ENCODE peak calls at places on chromosomes 16 and 17, in six cellular contexts. S is thoracic aorta, N is adrenal gland, Y is aorta, A is ascending aorta, T is MG63. H is an unnamed sample.

GRCh38 chr16:1959269-1960039 is at the start of gene NDUFB10:
- DNase-seq in Y (peak), T (peak), S (peak), N (peak), A (peak), H (peak)

GRCh38 chr16:30910427-30911029 is 12.8 kb upstream of the FBXL19 start:
- DNase-seq in T (no peak), N (no peak), S (no peak), Y (no peak), A (no peak), H (no peak)

GRCh38 chr17:55341432-55341831 is 76.7 kb downstream of the HLF start:
- DNase-seq in Y (no peak), S (no peak), N (no peak), A (no peak), T (no peak), H (no peak)

GRCh38 chr16:81140930-81141780 is 45.0 kb upstream of the GCSH start:
- DNase-seq in T (no peak), N (no peak), Y (no peak), S (no peak), A (no peak), H (no peak)

GRCh38 chr17:80068301-80069160 is 32.1 kb downstream of the CCDC40 start:
- DNase-seq in N (peak), A (peak), T (no peak), S (no peak), Y (peak), H (peak)

GRCh38 chr17:78558181-78558850 is 18.9 kb downstream of the DNAH17 start:
- DNase-seq in N (no peak), T (no peak), Y (no peak), S (no peak), A (no peak), H (no peak)

GRCh38 chr17:56887105-56887504 is 26.7 kb downstream of the TRIM25 start:
- DNase-seq in T (no peak), Y (no peak), A (no peak), N (no peak), S (no peak), H (no peak)

GRCh38 chr17:30831257-30831656 is 509 bp upstream of the ATAD5 start:
- DNase-seq in N (no peak), Y (no peak), S (no peak), A (no peak), T (peak), H (peak)

GRCh38 chr17:50219939-50220465 is 18.6 kb upstream of the COL1A1 start:
- DNase-seq in A (no peak), Y (no peak), T (peak), S (no peak), N (peak), H (peak)

GRCh38 chr17:50370052-50370451 is 2.9 kb downstream of the MRPL27 start:
- DNase-seq in A (no peak), S (no peak), N (no peak), Y (no peak), T (no peak), H (no peak)

GRCh38 chr17:12990041-12990808 is 27.6 kb downstream of the ELAC2 start:
- DNase-seq in T (no peak), A (no peak), Y (no peak), S (no peak), N (peak), H (no peak)

GRCh38 chr17:72617557-72617956 is 474.9 kb downstream of the SLC39A11 start:
- DNase-seq in Y (no peak), T (no peak), S (no peak), A (no peak), N (no peak), H (no peak)

GRCh38 chr17:46826116-46826515 is 7.6 kb upstream of the WNT3 start:
- DNase-seq in T (no peak), A (no peak), Y (no peak), S (no peak), N (no peak), H (no peak)

GRCh38 chr17:80947200-80947940 is 44.3 kb upstream of the CHMP6 start:
- DNase-seq in T (no peak), A (no peak), N (peak), Y (peak), S (no peak), H (no peak)

GRCh38 chr17:40320771-40321501 is 12.0 kb downstream of the RARA start:
- DNase-seq in Y (peak), N (peak), A (peak), T (no peak), S (no peak), H (peak)

GRCh38 chr17:66956941-66957340 is 7.6 kb upstream of the CACNG4 start:
- DNase-seq in S (no peak), A (no peak), T (no peak), Y (no peak), N (no peak), H (no peak)

GRCh38 chr17:32610027-32610650 is 123.3 kb downstream of the CDK5R1 start:
- DNase-seq in T (no peak), S (no peak), N (no peak), A (no peak), Y (no peak), H (no peak)

GRCh38 chr17:8192070-8192815 is 2.3 kb upstream of the BORCS6 start:
- DNase-seq in S (peak), A (peak), Y (peak), T (peak), N (peak), H (peak)

GRCh38 chr17:14158707-14159106 is 78.0 kb downstream of the CDRT15 start:
- DNase-seq in T (no peak), S (no peak), A (no peak), N (no peak), Y (no peak), H (no peak)

GRCh38 chr17:43803758-43804157 is 23.5 kb downstream of the CFAP97D1 start:
- DNase-seq in N (no peak), T (peak), S (no peak), A (no peak), Y (no peak), H (no peak)

GRCh38 chr16:55283776-55284717 is 40.0 kb upstream of the IRX6 start:
- DNase-seq in Y (no peak), N (no peak), T (no peak), A (no peak), S (no peak), H (no peak)

GRCh38 chr17:50909765-50910661 is 43.9 kb upstream of the TOB1 start:
- DNase-seq in A (no peak), S (no peak), N (no peak), T (no peak), Y (no peak), H (no peak)

GRCh38 chr17:32915108-32915700 is 12.7 kb upstream of the TMEM98 start:
- DNase-seq in N (no peak), S (no peak), A (no peak), T (no peak), Y (no peak), H (no peak)

GRCh38 chr16:25896412-25896811 is 204.7 kb downstream of the HS3ST4 start:
- DNase-seq in S (no peak), Y (no peak), A (no peak), N (no peak), T (no peak), H (no peak)

GRCh38 chr17:28105501-28105900 is 63.0 kb downstream of the NLK start:
- DNase-seq in S (no peak), N (no peak), Y (no peak), A (no peak), T (no peak), H (no peak)

GRCh38 chr17:13002761-13003453 is 14.9 kb downstream of the ELAC2 start:
- DNase-seq in T (peak), A (peak), S (peak), Y (peak), N (peak), H (peak)

GRCh38 chr16:57419506-57419905 is 14.9 kb downstream of the CCL17 start:
- DNase-seq in T (no peak), S (no peak), A (no peak), N (no peak), Y (no peak), H (peak)

GRCh38 chr16:2278956-2279800 is 11.3 kb upstream of the RNPS1 start:
- DNase-seq in S (no peak), A (no peak), T (no peak), N (no peak), Y (no peak), H (no peak)

GRCh38 chr16:46822270-46822669 is 8.7 kb downstream of the C16orf87 start:
- DNase-seq in Y (no peak), N (no peak), A (no peak), T (no peak), S (no peak), H (peak)

GRCh38 chr16:23469814-23470213 is 16.8 kb upstream of the COG7 start:
- DNase-seq in Y (no peak), N (peak), A (no peak), T (peak), S (no peak), H (no peak)

GRCh38 chr17:59346876-59347407 is 15.5 kb downstream of the YPEL2 start:
- DNase-seq in Y (no peak), T (no peak), A (no peak), N (no peak), S (no peak), H (no peak)

GRCh38 chr16:720507-720989 is 398 bp upstream of the ANTKMT start:
- DNase-seq in Y (no peak), T (peak), A (no peak), N (no peak), S (no peak), H (no peak)

GRCh38 chr17:78185981-78186688 is 717 bp downstream of the TK1 start:
- DNase-seq in N (no peak), A (no peak), T (peak), S (no peak), Y (peak), H (peak)

GRCh38 chr17:81509687-81510523 is 2.7 kb downstream of the ACTG1 start:
- DNase-seq in T (no peak), N (no peak), S (no peak), Y (no peak), A (no peak), H (peak)

GRCh38 chr16:46568472-46569230 is 52.5 kb downstream of the SHCBP1 start:
- DNase-seq in N (no peak), Y (no peak), T (no peak), S (no peak), A (no peak), H (no peak)

GRCh38 chr17:42744806-42745617 is at the start of gene EZH1:
- DNase-seq in Y (peak), T (peak), A (peak), S (peak), N (peak), H (peak)

GRCh38 chr17:42750730-42751356 is 6.0 kb upstream of the EZH1 start:
- DNase-seq in Y (no peak), S (no peak), T (no peak), A (no peak), N (no peak), H (no peak)

GRCh38 chr17:42751628-42752027 is 6.8 kb upstream of the EZH1 start:
- DNase-seq in Y (no peak), T (no peak), S (no peak), N (no peak), A (no peak), H (no peak)

GRCh38 chr17:42748202-42748905 is 3.5 kb upstream of the EZH1 start:
- DNase-seq in S (no peak), A (no peak), N (no peak), T (no peak), Y (no peak), H (no peak)

DNA sequence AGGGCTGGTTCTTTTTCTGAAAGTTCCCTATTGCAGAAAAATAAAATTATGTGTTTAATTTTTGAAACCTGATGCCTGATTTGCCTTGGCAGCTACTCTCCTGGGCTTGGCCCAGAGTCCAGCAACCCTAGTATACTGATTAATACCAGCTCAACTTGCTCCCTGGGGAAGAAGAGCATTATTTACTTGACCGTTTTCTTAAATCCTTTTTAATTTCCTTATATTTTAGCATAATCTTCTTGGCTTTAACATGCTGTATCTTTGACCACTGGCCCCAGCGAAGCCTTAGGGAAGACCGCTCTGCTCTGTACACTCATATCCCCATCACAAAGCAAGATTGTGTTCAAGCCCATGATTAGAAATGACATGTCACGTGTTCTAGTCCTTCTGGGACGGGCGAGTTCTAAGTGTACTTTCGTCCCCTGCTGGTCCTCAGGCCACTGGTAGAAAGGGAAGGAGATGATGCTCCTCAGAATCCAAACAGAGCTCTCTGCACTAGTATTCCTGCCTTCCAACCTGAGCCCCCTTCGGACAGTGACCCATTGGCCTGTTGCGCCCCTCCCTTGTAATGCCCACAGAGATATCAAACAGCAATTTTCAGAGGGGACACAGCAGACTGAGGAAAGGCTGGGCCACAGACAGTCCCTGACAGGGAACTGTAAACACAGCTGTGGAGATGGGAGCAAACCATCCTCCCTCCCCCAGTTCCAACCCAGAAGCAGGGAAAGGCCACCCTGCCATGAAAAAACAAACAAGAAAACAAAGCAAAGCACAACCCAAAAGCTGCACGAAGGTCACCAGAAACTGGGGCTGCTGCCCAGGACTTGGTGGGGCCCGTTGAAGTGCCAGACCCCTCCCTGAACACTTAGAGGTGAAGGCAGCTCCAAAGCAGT is 4.3 kb upstream of the EZH1 start:
- DNase-seq in T (no peak), A (no peak), S (no peak), Y (no peak), N (no peak), H (no peak)
- H3K4me3 ChIP-seq in T (no peak), A (no peak), S (no peak), Y (no peak), N (no peak), H (no peak)

DNA sequence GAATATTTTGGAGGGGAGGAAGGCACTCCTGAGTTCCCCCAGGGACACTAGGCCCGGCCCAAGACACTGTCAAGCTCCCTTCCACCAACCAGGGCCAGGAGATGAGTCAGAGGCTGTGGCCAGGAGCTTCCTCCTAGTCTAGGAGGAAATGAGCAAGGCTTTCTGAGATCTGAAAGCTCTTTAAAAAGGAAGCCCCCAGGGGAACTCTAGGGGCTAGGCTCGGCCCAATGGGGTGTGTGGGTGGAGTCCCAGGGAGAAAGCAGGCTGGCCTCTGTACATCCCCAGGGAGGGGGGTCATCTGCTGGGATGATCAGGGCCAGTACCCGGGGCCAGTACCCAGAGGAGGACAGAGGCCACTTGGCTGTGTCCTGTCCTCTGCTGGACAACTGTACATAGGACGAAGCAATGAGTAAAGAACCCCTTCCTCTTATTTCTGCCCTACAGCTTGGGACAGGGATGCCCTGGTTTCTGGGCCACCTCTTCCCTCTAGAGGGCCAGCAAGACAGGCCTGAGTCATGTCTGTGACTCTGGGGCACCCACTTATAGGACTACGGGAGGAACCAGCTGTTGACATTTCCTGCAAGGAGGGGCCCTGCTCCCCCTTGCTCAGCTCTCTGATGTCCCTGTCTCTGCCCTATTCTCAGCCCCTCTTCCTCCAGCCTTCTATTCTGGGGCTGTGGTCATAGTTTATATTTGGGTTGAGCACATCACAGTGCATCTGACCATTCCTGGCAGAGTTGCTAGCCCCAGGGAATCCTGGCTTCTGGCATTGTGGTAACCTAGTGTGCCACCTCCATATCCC is 2.7 kb downstream of the FHOD1 start:
- DNase-seq in N (peak), S (peak), Y (peak), T (peak), A (peak), H (peak)
- H3K4me3 ChIP-seq in N (no peak), S (peak), Y (no peak), T (no peak), A (no peak), H (no peak)

GRCh38 chr17:48928876-48929811 is 15.5 kb downstream of the SNF8 start:
- DNase-seq in N (no peak), S (no peak), Y (no peak), T (no peak), A (no peak), H (no peak)
- H3K4me3 ChIP-seq in N (no peak), S (no peak), Y (no peak), T (no peak), A (no peak), H (no peak)

GRCh38 chr17:18185832-18186231 is 2.2 kb downstream of the ALKBH5 start:
- DNase-seq in A (no peak), S (no peak), T (no peak), Y (no peak), N (no peak), H (no peak)

GRCh38 chr17:18190629-18191028 is 7.0 kb downstream of the ALKBH5 start:
- DNase-seq in S (no peak), T (no peak), N (no peak), A (no peak), Y (no peak), H (no peak)

GRCh38 chr17:18186271-18186982 is 2.8 kb downstream of the ALKBH5 start:
- DNase-seq in A (no peak), N (no peak), T (peak), Y (no peak), S (no peak), H (no peak)

GRCh38 chr17:18187226-18187625 is 3.6 kb downstream of the ALKBH5 start:
- DNase-seq in A (no peak), S (no peak), Y (no peak), N (no peak), T (no peak), H (no peak)

DNA sequence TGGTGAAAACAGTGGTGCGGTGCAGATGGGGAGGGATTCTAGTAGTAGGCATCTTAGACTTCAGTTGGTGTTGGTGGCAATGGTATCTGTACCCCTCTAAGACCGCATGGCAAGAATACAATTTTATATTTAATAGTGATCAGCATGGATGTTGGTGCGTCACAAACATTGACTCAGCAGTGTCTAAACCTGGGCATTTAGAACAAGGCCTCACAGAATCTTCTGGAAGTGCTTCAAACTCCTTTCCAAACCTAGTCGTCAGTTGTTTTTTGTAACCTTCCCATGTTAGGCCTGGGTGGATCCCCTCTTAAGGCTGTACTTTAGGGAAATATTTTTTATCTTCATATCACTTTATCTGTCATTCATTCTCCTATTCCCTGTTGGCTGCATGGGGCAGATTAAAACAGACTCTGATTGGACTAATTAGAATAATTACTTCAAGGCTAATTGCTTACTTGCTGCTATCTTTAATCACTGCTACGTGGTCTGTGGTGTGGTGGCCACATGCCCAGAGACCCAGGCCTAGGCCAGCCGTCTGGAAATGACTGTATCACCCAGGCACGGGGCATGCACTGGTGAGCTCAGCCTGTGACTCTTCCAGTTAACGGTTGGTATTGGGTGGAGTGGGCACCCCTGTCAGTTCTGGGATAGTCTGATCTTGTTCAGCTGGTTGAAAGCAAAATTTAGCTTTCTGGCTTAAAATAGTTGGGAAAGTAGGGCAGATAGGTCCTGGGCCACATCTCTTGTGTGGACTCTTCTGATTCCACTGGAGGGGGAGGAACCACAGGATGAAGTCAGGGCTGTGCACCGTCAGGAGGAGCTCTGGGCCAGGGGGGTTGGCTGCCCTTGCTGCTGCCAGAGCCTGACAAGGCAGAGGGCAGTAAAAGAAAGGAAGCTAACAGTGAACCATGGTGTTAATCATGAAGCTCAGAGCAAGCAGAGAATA is 4.5 kb downstream of the ALKBH5 start:
- DNase-seq in A (no peak), N (peak), Y (peak), S (no peak), T (peak), H (no peak)
- H3K4me3 ChIP-seq in A (peak), N (no peak), Y (peak), S (peak), T (peak), H (no peak)

DNA sequence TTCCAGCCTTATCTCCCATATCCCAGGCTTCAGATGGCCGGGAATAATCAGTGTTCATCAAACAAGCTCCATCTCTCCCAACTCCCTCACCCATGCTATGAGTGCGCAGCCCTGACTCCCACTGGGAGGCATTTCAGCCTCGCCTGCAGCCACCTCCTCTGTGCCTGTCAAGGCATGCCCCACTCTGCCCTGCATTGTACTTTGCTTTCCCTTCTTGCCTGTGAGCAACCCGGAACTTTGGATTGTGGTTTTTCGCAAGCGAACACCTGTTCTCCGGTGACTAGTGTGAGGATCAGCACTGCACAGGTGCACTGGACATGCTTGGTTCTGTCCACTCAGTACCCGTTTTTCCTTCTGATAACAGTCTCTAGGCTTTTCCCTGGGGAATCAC is 9.2 kb downstream of the CHST6 start:
- DNase-seq in Y (no peak), T (no peak), N (no peak), S (no peak), A (no peak), H (no peak)
- H3K4me3 ChIP-seq in Y (no peak), T (no peak), N (no peak), S (no peak), A (no peak), H (no peak)

H was measured in SJSA1.